ENCODE peak calls at places on chromosome 1, in ten cellular contexts. Q, A, T, N, K, E, D, O, C and U are unnamed samples.

GRCh38 chr1:91900538-91900937 is 14.6 kb upstream of the TGFBR3 start:
- DNase-seq in Q (peak), A (peak), T (no peak), N (peak), K (no peak), E (no peak), D (no peak), O (no peak), C (peak), U (peak)

GRCh38 chr1:12453400-12454343 is 164.3 kb downstream of the DHRS3 start:
- DNase-seq in Q (no peak), A (no peak), T (no peak), N (no peak), K (no peak), E (no peak), D (no peak), O (no peak), C (no peak), U (no peak)

GRCh38 chr1:39398278-39399010 is 93.0 kb upstream of the BMP8A start:
- DNase-seq in Q (peak), A (peak), T (no peak), N (peak), K (peak), E (peak), D (peak), O (peak), C (peak), U (peak)

GRCh38 chr1:171110485-171111340 is 20.0 kb downstream of the FMO3 start:
- DNase-seq in Q (peak), A (peak), T (no peak), N (no peak), K (no peak), E (no peak), D (no peak), O (no peak), C (peak), U (no peak)

GRCh38 chr1:230274254-230274653 is 151.9 kb downstream of the PGBD5 start:
- DNase-seq in Q (no peak), A (no peak), T (no peak), N (no peak), K (no peak), E (no peak), D (no peak), O (peak), C (no peak), U (no peak)

GRCh38 chr1:9115656-9116205 is 13.2 kb downstream of the GPR157 start:
- DNase-seq in Q (no peak), A (peak), T (no peak), N (peak), K (no peak), E (no peak), D (no peak), O (no peak), C (peak), U (no peak)

GRCh38 chr1:159079518-159079917 is 3.0 kb upstream of the AIM2 start:
- DNase-seq in Q (no peak), A (no peak), T (no peak), N (no peak), K (no peak), E (no peak), D (no peak), O (no peak), C (no peak), U (no peak)

GRCh38 chr1:119569095-119569494 is 62.1 kb downstream of the HSD3B1 start:
- DNase-seq in Q (no peak), A (no peak), T (no peak), N (no peak), K (peak), E (no peak), D (no peak), O (no peak), C (no peak), U (no peak)

GRCh38 chr1:151458936-151459330 is 361 bp downstream of the POGZ start:
- DNase-seq in Q (peak), A (peak), T (peak), N (peak), K (peak), E (peak), D (peak), O (peak), C (peak), U (peak)

GRCh38 chr1:245046310-245046709 is 108.5 kb upstream of the KIF26B start:
- DNase-seq in Q (no peak), A (no peak), T (no peak), N (no peak), K (no peak), E (peak), D (no peak), O (no peak), C (no peak), U (no peak)

GRCh38 chr1:59360170-59360569 is 63.3 kb downstream of the FGGY start:
- DNase-seq in Q (peak), A (peak), T (no peak), N (peak), K (no peak), E (no peak), D (no peak), O (no peak), C (peak), U (peak)

GRCh38 chr1:68291763-68292384 is 59.6 kb upstream of the WLS start:
- DNase-seq in Q (no peak), A (peak), T (no peak), N (no peak), K (peak), E (no peak), D (no peak), O (no peak), C (no peak), U (no peak)

GRCh38 chr1:175075572-175076568 is 8.2 kb downstream of the TNN start:
- DNase-seq in Q (no peak), A (no peak), T (no peak), N (peak), K (peak), E (no peak), D (peak), O (no peak), C (peak), U (peak)

GRCh38 chr1:228786361-228787129 is 51.3 kb downstream of the RHOU start:
- DNase-seq in Q (no peak), A (no peak), T (no peak), N (no peak), K (no peak), E (no peak), D (no peak), O (no peak), C (no peak), U (no peak)

GRCh38 chr1:160085686-160086089 is 4.3 kb downstream of the KCNJ9 start:
- DNase-seq in Q (peak), A (peak), T (peak), N (peak), K (peak), E (peak), D (peak), O (peak), C (peak), U (peak)

GRCh38 chr1:2642131-2642559 is 9.3 kb upstream of the MMEL1 start:
- DNase-seq in Q (no peak), A (no peak), T (no peak), N (no peak), K (no peak), E (no peak), D (no peak), O (no peak), C (no peak), U (no peak)

GRCh38 chr1:2644171-2644570 is 11.4 kb upstream of the MMEL1 start:
- DNase-seq in Q (no peak), A (no peak), T (no peak), N (no peak), K (no peak), E (no peak), D (no peak), O (peak), C (no peak), U (no peak)

GRCh38 chr1:2642560-2643413 is 10.0 kb upstream of the MMEL1 start:
- DNase-seq in Q (peak), A (peak), T (peak), N (peak), K (peak), E (peak), D (peak), O (peak), C (peak), U (peak)

GRCh38 chr1:2644591-2645101 is 11.8 kb upstream of the MMEL1 start:
- DNase-seq in Q (no peak), A (no peak), T (no peak), N (no peak), K (no peak), E (no peak), D (no peak), O (peak), C (no peak), U (no peak)

GRCh38 chr1:2643414-2644077 is 10.7 kb upstream of the MMEL1 start:
- DNase-seq in Q (no peak), A (no peak), T (no peak), N (no peak), K (no peak), E (no peak), D (no peak), O (peak), C (no peak), U (no peak)
- TF ChIP-seq CTCF in Q (no peak), A (no peak), T (no peak), N (no peak), K (no peak), E (no peak), D (no peak), O (no peak), C (no peak), U (no peak)

GRCh38 chr1:215523128-215523861 is 43.8 kb upstream of the KCTD3 start:
- DNase-seq in Q (peak), A (peak), T (no peak), N (no peak), K (no peak), E (no peak), D (no peak), O (no peak), C (peak), U (no peak)
- TF ChIP-seq CTCF in Q (no peak), A (no peak), T (no peak), N (peak), K (no peak), E (no peak), D (peak), O (peak), C (peak), U (peak)

GRCh38 chr1:3852091-3852490 is 4.9 kb downstream of the CEP104 start:
- DNase-seq in Q (no peak), A (no peak), T (no peak), N (no peak), K (no peak), E (no peak), D (no peak), O (peak), C (no peak), U (no peak)

GRCh38 chr1:3852711-3853498 is 4.1 kb downstream of the CEP104 start:
- DNase-seq in Q (no peak), A (peak), T (no peak), N (no peak), K (no peak), E (no peak), D (no peak), O (peak), C (no peak), U (no peak)

GRCh38 chr1:3858231-3858981 is 1.1 kb downstream of the DFFB start:
- DNase-seq in Q (peak), A (peak), T (peak), N (peak), K (peak), E (no peak), D (no peak), O (peak), C (peak), U (peak)

GRCh38 chr1:3857791-3858129 is 484 bp downstream of the DFFB start:
- DNase-seq in Q (no peak), A (peak), T (no peak), N (no peak), K (no peak), E (no peak), D (no peak), O (no peak), C (no peak), U (no peak)

GRCh38 chr1:3856923-3857790 is at the start of the genes CEP104 and DFFB:
- DNase-seq in Q (peak), A (peak), T (peak), N (peak), K (peak), E (peak), D (peak), O (peak), C (peak), U (peak)
- TF ChIP-seq CTCF in Q (peak), A (no peak), T (no peak), N (no peak), K (no peak), E (no peak), D (peak), O (peak), C (no peak), U (peak)

GRCh38 chr1:41791667-41792484 is 126.8 kb downstream of the HIVEP3 start:
- DNase-seq in Q (no peak), A (no peak), T (no peak), N (no peak), K (no peak), E (no peak), D (no peak), O (no peak), C (no peak), U (no peak)

GRCh38 chr1:41794031-41794430 is 124.7 kb downstream of the HIVEP3 start:
- DNase-seq in Q (no peak), A (no peak), T (no peak), N (no peak), K (no peak), E (no peak), D (no peak), O (no peak), C (no peak), U (no peak)

GRCh38 chr1:41799205-41799604 is 119.5 kb downstream of the HIVEP3 start:
- DNase-seq in Q (no peak), A (no peak), T (no peak), N (no peak), K (no peak), E (no peak), D (no peak), O (no peak), C (no peak), U (no peak)

GRCh38 chr1:41792485-41792770 is 126.3 kb downstream of the HIVEP3 start:
- DNase-seq in Q (no peak), A (no peak), T (no peak), N (no peak), K (no peak), E (no peak), D (no peak), O (no peak), C (no peak), U (no peak)

DNA sequence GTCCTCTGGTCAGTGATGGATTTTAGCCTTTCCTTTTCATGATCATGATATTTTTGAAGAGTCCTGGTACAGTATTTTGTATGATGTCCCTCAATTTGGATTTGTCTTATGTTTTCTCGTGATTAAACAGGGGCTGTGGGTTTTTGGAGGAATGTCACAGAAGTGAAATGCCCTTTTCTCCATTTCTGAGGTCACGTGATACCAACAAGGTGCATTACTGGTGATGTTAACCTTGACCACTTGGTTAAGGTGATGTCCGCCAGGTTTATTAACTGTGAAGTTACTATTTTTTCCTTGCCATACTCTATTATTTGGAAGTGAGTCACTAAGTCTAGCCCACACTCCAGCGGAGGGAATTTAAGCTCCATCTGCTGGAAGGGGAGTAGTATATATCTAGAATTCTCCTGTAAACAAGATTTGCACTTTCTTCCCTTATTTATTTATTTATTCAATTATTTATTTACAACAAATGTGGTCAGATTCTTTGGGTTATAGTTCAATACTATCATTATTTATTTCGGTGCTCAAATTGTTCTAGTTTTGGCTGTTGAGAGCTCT is 123.4 kb downstream of the HIVEP3 start:
- DNase-seq in Q (peak), A (peak), T (no peak), N (peak), K (peak), E (no peak), D (no peak), O (no peak), C (peak), U (peak)
- TF ChIP-seq CTCF in Q (peak), A (peak), T (no peak), N (peak), K (no peak), E (no peak), D (peak), O (no peak), C (peak), U (peak)

GRCh38 chr1:180533571-180533987 is 25.2 kb upstream of the OVAAL start:
- DNase-seq in Q (peak), A (peak), T (peak), N (peak), K (peak), E (peak), D (peak), O (peak), C (peak), U (peak)
- TF ChIP-seq CTCF in Q (peak), A (peak), T (peak), N (peak), K (peak), E (peak), D (peak), O (peak), C (peak), U (peak)

GRCh38 chr1:50833216-50833615 is 126.9 kb downstream of the FAF1 start:
- DNase-seq in Q (no peak), A (no peak), T (no peak), N (no peak), K (no peak), E (no peak), D (no peak), O (no peak), C (no peak), U (no peak)
- TF ChIP-seq CTCF in Q (no peak), A (no peak), T (no peak), N (no peak), K (no peak), E (no peak), D (no peak), O (no peak), C (no peak), U (no peak)

DNA sequence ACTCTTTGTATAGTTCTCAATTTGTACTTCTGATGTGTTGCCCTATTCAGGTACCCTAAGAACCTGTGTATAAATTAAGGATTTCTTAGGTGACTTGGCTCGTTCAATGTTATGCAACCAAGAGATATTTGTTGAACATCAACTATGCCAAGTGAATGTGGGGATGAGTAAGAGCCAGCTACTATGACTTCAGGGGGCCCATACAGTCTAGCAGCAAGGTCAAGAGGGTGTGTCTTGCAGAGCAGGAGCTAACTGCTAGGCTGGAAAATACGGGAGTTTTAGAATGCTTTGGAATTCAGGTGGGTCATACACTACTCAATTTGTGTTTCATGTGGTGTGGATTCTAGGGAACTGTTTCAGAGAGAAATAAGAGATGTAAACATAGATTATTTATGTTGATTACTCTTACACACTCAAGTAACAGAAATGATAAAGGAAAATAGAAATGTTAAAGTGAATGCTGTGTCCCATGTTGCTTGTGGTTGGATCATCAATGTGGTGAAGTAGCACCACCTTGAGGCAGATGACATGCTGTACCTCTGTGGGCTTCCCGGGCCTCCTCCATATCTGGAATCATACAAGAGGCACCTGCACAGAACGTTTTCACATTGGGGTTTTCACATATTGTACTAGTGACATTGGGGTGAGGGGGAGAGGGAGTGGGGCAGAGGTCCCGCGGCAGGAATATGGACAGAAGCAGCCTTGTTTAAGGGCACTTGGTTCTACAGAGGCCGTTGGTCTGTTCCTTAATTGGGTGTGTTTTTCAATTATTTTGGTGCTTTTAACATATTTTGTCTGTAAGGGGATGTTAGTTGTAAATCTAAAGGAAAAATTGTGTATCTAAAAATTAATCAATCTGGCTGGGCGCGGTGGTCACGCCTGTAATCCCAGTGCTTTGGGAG is 12.4 kb downstream of the ARPC5 start:
- DNase-seq in Q (peak), A (peak), T (peak), N (peak), K (peak), E (peak), D (peak), O (peak), C (peak), U (peak)
- TF ChIP-seq CTCF in Q (peak), A (peak), T (peak), N (peak), K (peak), E (no peak), D (peak), O (peak), C (peak), U (peak)

DNA sequence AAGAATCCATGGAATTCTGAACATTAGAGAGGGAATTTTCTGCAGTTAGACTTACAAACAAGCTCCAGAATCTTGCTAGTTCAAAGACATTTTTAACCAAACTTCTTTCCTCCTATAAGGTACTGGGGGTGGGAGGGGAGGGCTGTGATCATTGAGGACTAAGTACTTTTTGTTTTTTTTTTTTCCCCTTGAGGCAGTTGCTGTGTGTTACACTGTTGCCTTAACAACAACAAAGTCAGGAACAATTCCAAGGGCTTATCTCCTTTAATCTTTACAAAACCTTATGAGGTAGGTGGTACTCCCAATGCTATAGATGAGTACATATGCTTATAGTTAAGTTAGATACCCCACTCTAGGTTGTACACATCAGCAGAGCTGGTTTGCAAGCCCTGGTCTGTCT is 62.9 kb downstream of the PPP1R12B start:
- DNase-seq in Q (no peak), A (no peak), T (no peak), N (no peak), K (no peak), E (no peak), D (no peak), O (no peak), C (peak), U (no peak)
- TF ChIP-seq CTCF in Q (no peak), A (no peak), T (no peak), N (no peak), K (no peak), E (no peak), D (no peak), O (no peak), C (no peak), U (no peak)

GRCh38 chr1:166673722-166674121 is 165.6 kb upstream of the POGK start:
- DNase-seq in Q (no peak), A (no peak), T (no peak), N (no peak), K (peak), E (no peak), D (no peak), O (no peak), C (no peak), U (no peak)

GRCh38 chr1:166679369-166679768 is 159.9 kb upstream of the POGK start:
- DNase-seq in Q (no peak), A (no peak), T (no peak), N (no peak), K (no peak), E (no peak), D (no peak), O (no peak), C (no peak), U (no peak)

GRCh38 chr1:166671627-166672026 is 167.6 kb upstream of the POGK start:
- DNase-seq in Q (no peak), A (no peak), T (no peak), N (no peak), K (no peak), E (no peak), D (no peak), O (no peak), C (no peak), U (no peak)

GRCh38 chr1:166675213-166675612 is 164.1 kb upstream of the POGK start:
- DNase-seq in Q (peak), A (no peak), T (no peak), N (peak), K (no peak), E (no peak), D (no peak), O (no peak), C (no peak), U (no peak)

GRCh38 chr1:166676981-166677380 is 162.3 kb upstream of the POGK start:
- DNase-seq in Q (no peak), A (no peak), T (no peak), N (no peak), K (no peak), E (no peak), D (no peak), O (no peak), C (no peak), U (no peak)
- TF ChIP-seq CTCF in Q (no peak), A (no peak), T (no peak), N (no peak), K (peak), E (no peak), D (peak), O (no peak), C (no peak), U (no peak)

DNA sequence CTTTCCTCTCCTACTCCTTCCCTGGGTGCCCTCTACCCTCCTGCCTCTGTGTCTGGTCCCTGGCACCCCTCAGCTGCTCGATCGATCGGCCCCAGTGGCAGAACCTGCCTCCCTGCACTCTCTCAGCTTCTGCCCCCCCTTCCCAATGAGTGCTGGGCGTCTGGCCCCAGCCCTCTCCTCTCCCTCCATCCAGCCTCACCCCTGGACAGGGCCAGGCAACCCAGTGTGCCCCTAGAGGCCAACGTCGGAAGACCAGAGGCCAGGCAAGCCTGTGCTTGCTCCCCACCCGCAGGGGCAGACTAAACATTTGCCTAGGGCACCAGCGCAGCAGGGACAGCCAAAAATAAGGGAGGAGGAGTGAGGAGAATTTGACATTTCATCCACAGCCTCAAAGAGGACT is 43.5 kb downstream of the LGR6 start:
- DNase-seq in Q (peak), A (peak), T (peak), N (peak), K (peak), E (no peak), D (peak), O (no peak), C (peak), U (peak)
- TF ChIP-seq CTCF in Q (peak), A (peak), T (peak), N (peak), K (peak), E (no peak), D (peak), O (peak), C (peak), U (no peak)